ENCODE peak calls at places on chromosomes 4 and X, in six cellular contexts. G is left lung; V is heart left ventricle; W is heart right ventricle; J is effector memory CD4-positive, alpha-beta T cell; I is aorta. T is an unnamed sample.

GRCh38 chr4:123866796-123867195 is 470.2 kb downstream of the SPRY1 start:
- DNase-seq in W (no peak), I (no peak), G (no peak), V (no peak), J (no peak), T (no peak)

GRCh38 chrX:55489315-55490009 is at the start of gene USP51:
- DNase-seq in J (no peak), I (peak; percentile 62), W (peak; percentile 22), G (peak; percentile 49), V (peak; percentile 50), T (peak; percentile 24)

GRCh38 chrX:54481751-54482150 is 14.3 kb downstream of the FGD1 start:
- DNase-seq in G (no peak), I (no peak), V (no peak), W (no peak), J (no peak), T (no peak)

GRCh38 chrX:40734956-40735317 is 405 bp downstream of the MED14 start:
- DNase-seq in I (peak; percentile 56), W (no peak), V (peak; percentile 24), G (peak; percentile 36), J (no peak), T (no peak)

GRCh38 chr4:149426461-149426860 is 389.2 kb downstream of the IQCM start:
- DNase-seq in W (no peak), J (no peak), V (no peak), I (no peak), G (no peak), T (no peak)

GRCh38 chrX:74449322-74449936 is 28.1 kb downstream of the SLC16A2 start:
- DNase-seq in G (no peak), W (no peak), I (no peak), J (peak; percentile 17), V (no peak), T (no peak)

GRCh38 chr4:70538869-70539268 is 20.5 kb downstream of the AMTN start:
- DNase-seq in J (no peak), G (no peak), I (no peak), W (no peak), V (no peak), T (no peak)

GRCh38 chrX:16610121-16610565 is 39.8 kb upstream of the S100G start:
- DNase-seq in I (no peak), W (no peak), G (no peak), V (no peak), J (no peak), T (no peak)

GRCh38 chr4:31461425-31461824 is 741.3 kb downstream of the PCDH7 start:
- DNase-seq in J (no peak), G (no peak), W (no peak), I (no peak), V (no peak), T (no peak)

GRCh38 chr4:128452415-128452814 is 164.8 kb upstream of the PGRMC2 start:
- DNase-seq in I (no peak), J (no peak), V (no peak), G (no peak), W (no peak), T (no peak)

GRCh38 chr4:55241461-55241860 is 104.6 kb upstream of the SRD5A3 start:
- DNase-seq in V (no peak), W (no peak), J (no peak), G (no peak), I (no peak), T (no peak)

GRCh38 chrX:71859637-71860036 is 51.0 kb upstream of the NHSL2 start:
- DNase-seq in W (no peak), J (peak; percentile 3), V (no peak), G (no peak), I (no peak), T (no peak)

GRCh38 chrX:52923781-52924241 is 26.7 kb downstream of the FAM156B start:
- DNase-seq in G (no peak), W (no peak), J (no peak), I (peak; percentile 55), V (peak; percentile 15), T (peak; percentile 32)

GRCh38 chrX:70030242-70030823 is 19.4 kb downstream of the AWAT2 start:
- DNase-seq in V (peak; percentile 45), J (no peak), G (no peak), I (no peak), W (peak; percentile 11), T (no peak)

GRCh38 chr4:119835511-119835910 is 206.9 kb upstream of the PDE5A start:
- DNase-seq in V (no peak), G (no peak), W (no peak), J (no peak), I (no peak), T (no peak)

GRCh38 chrX:73577368-73577767 is 14.4 kb downstream of the CHIC1 start:
- DNase-seq in G (no peak), I (no peak), W (no peak), J (no peak), V (no peak), T (no peak)

GRCh38 chr4:123298798-123299197 is 97.8 kb upstream of the SPRY1 start:
- DNase-seq in J (no peak), V (no peak), G (no peak), I (no peak), W (no peak), T (no peak)

GRCh38 chr4:5622596-5622995 is 85.8 kb downstream of the EVC2 start:
- DNase-seq in J (no peak), W (no peak), I (no peak), G (no peak), V (no peak), T (no peak)

GRCh38 chr4:26334366-26334765 is 13.6 kb downstream of the RBPJ start:
- DNase-seq in G (no peak), W (no peak), I (no peak), V (no peak), J (no peak), T (no peak)

GRCh38 chr4:158710814-158711213 is 12.4 kb downstream of the PPID start:
- DNase-seq in V (no peak), J (no peak), G (no peak), I (no peak), W (no peak), T (no peak)

GRCh38 chrX:38571058-38571457 is 9.7 kb downstream of the TSPAN7 start:
- DNase-seq in J (no peak), W (no peak), G (no peak), V (no peak), I (no peak), T (no peak)
- H3K4me1 ChIP-seq in J (no peaks in the 10 kb centered on the region), W (no peaks in the 10 kb centered on the region), G (no peaks in the 10 kb centered on the region), V (no peaks in the 10 kb centered on the region), I (no peaks in the 10 kb centered on the region), T (no peaks in the 10 kb centered on the region)

DNA sequence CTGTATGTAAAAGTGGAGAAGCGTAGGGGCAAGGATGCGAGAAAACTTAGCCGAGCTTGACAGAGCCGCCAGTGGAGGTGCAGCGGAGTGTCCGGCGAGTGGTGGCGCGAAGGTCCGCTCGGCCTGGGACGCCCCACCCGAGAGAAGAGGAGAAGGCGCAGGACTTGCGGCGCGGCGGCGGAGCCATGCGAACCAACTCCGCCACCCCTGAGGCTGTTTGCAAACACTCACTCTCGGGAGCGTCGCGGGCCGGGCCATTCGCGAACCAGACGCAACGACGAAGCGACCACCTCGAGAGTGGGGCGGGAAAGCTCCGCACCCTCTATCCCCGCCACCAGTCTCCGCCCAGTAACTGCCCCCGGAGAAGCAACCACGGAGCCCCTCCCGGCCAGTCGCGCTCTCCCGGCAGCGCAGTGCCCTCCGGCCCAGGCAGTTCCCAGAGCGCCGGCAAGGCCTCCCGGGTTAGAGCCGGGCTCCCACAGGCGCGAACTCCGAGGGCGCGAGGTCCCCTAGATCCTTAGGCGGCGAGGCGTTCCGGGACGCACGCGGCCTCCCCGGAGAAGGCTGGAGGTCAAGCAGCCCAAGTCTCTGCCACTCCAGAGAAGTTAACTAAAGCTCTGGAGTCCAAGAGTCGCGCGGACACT is 2.2 kb upstream of the MAB21L2 start:
- DNase-seq in J (no peak), W (peak; percentile 22), V (no peak), I (peak; percentile 42), G (no peak), T (peak; percentile 21)
- H3K27ac ChIP-seq in J (no peak overlapping the region), W (no peak overlapping the region), V (peak overlapping the region; percentile 90), I (no peak overlapping the region), G (no peak overlapping the region), T (no peak overlapping the region)

DNA sequence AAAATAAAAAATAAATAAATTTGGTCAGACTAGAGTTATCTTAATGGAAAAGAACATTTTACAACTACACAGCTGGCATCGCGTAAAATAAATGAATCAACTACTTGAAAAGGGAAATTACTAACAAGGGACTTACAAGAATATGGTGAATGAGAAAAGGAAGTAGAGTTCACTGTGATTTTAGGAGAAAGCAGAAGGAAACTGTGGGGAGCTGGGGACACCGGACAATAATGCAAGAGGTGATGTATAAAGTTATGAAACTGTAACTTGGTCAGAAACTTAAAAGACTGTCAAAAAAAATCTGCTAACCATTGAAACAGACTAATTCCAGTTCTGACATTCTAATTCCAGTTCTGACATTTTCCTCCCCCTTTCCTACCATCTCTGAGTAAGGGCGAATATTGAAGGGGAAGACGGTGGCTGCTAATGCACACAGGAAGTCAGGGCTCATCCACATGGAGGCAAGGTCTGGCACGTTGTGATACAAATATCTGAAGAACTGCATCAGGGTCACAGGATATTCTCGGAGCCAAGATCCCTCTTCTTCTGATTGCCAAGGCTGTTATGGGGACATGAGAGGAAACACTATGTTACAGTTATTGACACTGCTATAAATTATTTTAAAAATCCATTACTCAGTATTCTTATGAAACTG is 170.5 kb downstream of the CDS1 start:
- DNase-seq in J (no peak), G (no peak), I (no peak), V (no peak), W (no peak), T (no peak)
- H3K36me3 ChIP-seq in J (no peaks in the 10 kb centered on the region), G (no peaks in the 10 kb centered on the region), I (peaks cover 10% of the 10 kb centered on the region), V (peaks cover 90% of the 10 kb centered on the region), W (no peaks in the 10 kb centered on the region), T (peaks cover 73% of the 10 kb centered on the region)

DNA sequence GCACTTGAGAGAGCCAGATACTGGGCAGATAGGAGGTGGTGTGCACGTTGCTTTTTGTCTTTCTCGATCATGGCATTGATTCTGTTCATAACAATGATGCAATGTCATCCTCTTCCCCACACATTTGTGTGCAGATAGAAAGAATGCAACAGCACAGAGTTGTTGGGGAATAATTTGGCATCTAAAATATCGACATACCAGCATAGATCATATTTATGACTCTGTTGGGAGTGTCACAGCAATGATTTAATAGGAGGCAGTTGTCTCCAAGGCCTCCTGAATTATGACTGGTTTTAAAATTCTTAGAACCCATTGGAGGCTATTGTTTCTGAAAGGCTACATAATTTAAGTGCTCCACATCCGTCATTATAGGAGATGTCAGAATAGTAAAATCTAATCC is 124.8 kb downstream of the PTTG2 start:
- DNase-seq in W (no peak), G (no peak), J (no peak), V (no peak), I (no peak), T (no peak)
- H3K4me1 ChIP-seq in W (peaks cover 81% of the 10 kb centered on the region), G (no peaks in the 10 kb centered on the region), J (no peaks in the 10 kb centered on the region), V (peaks cover 63% of the 10 kb centered on the region), I (peaks cover 12% of the 10 kb centered on the region), T (peaks cover 81% of the 10 kb centered on the region)

DNA sequence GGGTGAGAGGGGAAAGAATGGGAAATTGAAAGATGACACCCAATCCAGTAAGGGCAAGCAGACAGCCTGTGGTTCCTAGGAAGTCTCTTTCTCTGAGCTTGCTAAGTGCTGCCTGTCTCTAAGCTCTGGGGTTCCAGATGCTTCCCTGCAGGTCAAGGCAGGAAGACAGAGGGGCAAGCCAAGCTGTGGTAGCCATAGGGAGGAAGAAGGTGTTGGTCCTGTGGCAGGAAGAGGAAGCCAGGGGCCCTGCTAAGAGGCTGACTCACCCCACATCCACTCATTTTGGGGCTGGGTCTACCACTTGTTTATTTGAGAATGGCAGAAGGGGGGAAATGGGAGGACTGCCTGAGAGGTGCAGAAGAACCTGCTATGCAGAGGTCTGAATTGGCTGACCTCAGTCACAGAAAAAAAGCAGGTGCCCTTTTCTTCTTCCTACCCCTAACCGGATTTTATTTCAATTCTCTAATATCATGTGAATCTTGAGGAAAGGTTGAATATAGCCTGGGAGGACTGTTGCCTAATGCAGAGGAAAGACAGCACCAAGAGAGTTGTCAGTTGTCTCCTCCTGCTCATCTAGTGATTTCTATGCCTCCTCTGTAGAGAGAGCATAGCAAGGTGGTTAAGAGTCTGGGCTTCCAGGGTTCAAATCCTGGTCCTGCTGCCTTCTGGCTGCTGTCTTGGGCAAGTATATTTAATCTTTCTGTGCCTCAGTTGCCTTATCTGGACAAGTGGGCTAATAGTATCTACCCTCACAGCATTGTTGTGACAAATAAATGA is 27.4 kb downstream of the HOPX start:
- DNase-seq in J (no peak), W (no peak), V (no peak), G (no peak), I (no peak), T (no peak)
- H3K27ac ChIP-seq in J (peak overlapping the region; percentile 5), W (no peak overlapping the region), V (peak overlapping the region; percentile 85), G (no peak overlapping the region), I (no peak overlapping the region), T (no peak overlapping the region)